ENCODE peak calls at places on chromosomes 6 and 20, in ten cellular contexts. One of them, this sample, is unnamed.

GRCh38 chr6:28988536-28989415 is 16.3 kb downstream of the ZNF311 start:
- DNase-seq in endothelial cell of umbilical vein: peak; percentile 66
- DNase-seq in GM12891: no peak
- DNase-seq in gastrocnemius medialis: no peak
- DNase-seq in body of pancreas: peak; percentile 39
- DNase-seq in HCT116: peak; percentile 73
- DNase-seq in A549: peak; percentile 36
- DNase-seq in IMR-90: peak; percentile 61
- DNase-seq in HepG2: no peak
- DNase-seq in Peyer's patch: peak; percentile 79
- DNase-seq in this sample: peak; percentile 92

GRCh38 chr6:83707829-83708545 is 914 bp downstream of the SNAP91 start:
- DNase-seq in GM12891: peak; percentile 17
- DNase-seq in gastrocnemius medialis: no peak
- DNase-seq in endothelial cell of umbilical vein: peak; percentile 5
- DNase-seq in HCT116: no peak
- DNase-seq in body of pancreas: peak; percentile 21
- DNase-seq in A549: no peak
- DNase-seq in Peyer's patch: no peak
- DNase-seq in IMR-90: no peak
- DNase-seq in HepG2: no peak
- DNase-seq in this sample: no peak

GRCh38 chr6:75211920-75212590 is 6.2 kb upstream of the COL12A1 start:
- DNase-seq in endothelial cell of umbilical vein: no peak
- DNase-seq in body of pancreas: no peak
- DNase-seq in HCT116: no peak
- DNase-seq in IMR-90: no peak
- DNase-seq in A549: no peak
- DNase-seq in HepG2: no peak
- DNase-seq in Peyer's patch: peak; percentile 61
- DNase-seq in gastrocnemius medialis: no peak
- DNase-seq in GM12891: no peak
- DNase-seq in this sample: no peak

GRCh38 chr6:114941078-114941477 is 598.3 kb upstream of the HS3ST5 start:
- DNase-seq in GM12891: no peak
- DNase-seq in IMR-90: no peak
- DNase-seq in HCT116: no peak
- DNase-seq in endothelial cell of umbilical vein: no peak
- DNase-seq in body of pancreas: no peak
- DNase-seq in gastrocnemius medialis: no peak
- DNase-seq in A549: no peak
- DNase-seq in Peyer's patch: no peak
- DNase-seq in HepG2: no peak
- DNase-seq in this sample: no peak

GRCh38 chr20:49515588-49515987 is 33.1 kb upstream of the KCNB1 start:
- DNase-seq in A549: no peak
- DNase-seq in HepG2: no peak
- DNase-seq in GM12891: no peak
- DNase-seq in IMR-90: no peak
- DNase-seq in endothelial cell of umbilical vein: no peak
- DNase-seq in gastrocnemius medialis: no peak
- DNase-seq in HCT116: no peak
- DNase-seq in Peyer's patch: no peak
- DNase-seq in body of pancreas: peak; percentile 18
- DNase-seq in this sample: no peak

GRCh38 chr20:37543828-37544227 is 16.2 kb upstream of the BLCAP start:
- DNase-seq in HCT116: no peak
- DNase-seq in GM12891: no peak
- DNase-seq in gastrocnemius medialis: no peak
- DNase-seq in Peyer's patch: peak; percentile 29
- DNase-seq in A549: peak; percentile 42
- DNase-seq in HepG2: peak; percentile 70
- DNase-seq in IMR-90: peak; percentile 54
- DNase-seq in endothelial cell of umbilical vein: peak; percentile 55
- DNase-seq in body of pancreas: no peak
- DNase-seq in this sample: no peak

GRCh38 chr20:10093087-10093591 is 58.4 kb downstream of the ANKEF1 start:
- DNase-seq in HepG2: no peak
- DNase-seq in GM12891: no peak
- DNase-seq in Peyer's patch: no peak
- DNase-seq in IMR-90: peak; percentile 57
- DNase-seq in body of pancreas: peak; percentile 14
- DNase-seq in HCT116: no peak
- DNase-seq in A549: peak; percentile 81
- DNase-seq in endothelial cell of umbilical vein: no peak
- DNase-seq in gastrocnemius medialis: no peak
- DNase-seq in this sample: no peak

GRCh38 chr6:20875369-20875963 is 341.2 kb downstream of the CDKAL1 start:
- DNase-seq in A549: peak; percentile 40
- DNase-seq in endothelial cell of umbilical vein: peak; percentile 77
- DNase-seq in IMR-90: peak; percentile 45
- DNase-seq in gastrocnemius medialis: no peak
- DNase-seq in HCT116: no peak
- DNase-seq in body of pancreas: peak; percentile 10
- DNase-seq in GM12891: no peak
- DNase-seq in Peyer's patch: no peak
- DNase-seq in HepG2: peak; percentile 29
- DNase-seq in this sample: no peak

GRCh38 chr6:30816791-30817739 is 67.3 kb upstream of the DDR1 start:
- DNase-seq in HCT116: no peak
- DNase-seq in GM12891: no peak
- DNase-seq in gastrocnemius medialis: no peak
- DNase-seq in body of pancreas: no peak
- DNase-seq in A549: no peak
- DNase-seq in Peyer's patch: no peak
- DNase-seq in endothelial cell of umbilical vein: no peak
- DNase-seq in HepG2: no peak
- DNase-seq in IMR-90: no peak
- DNase-seq in this sample: no peak

GRCh38 chr20:13285408-13285807 is 64.3 kb downstream of the ISM1 start:
- DNase-seq in HepG2: no peak
- DNase-seq in GM12891: no peak
- DNase-seq in HCT116: no peak
- DNase-seq in endothelial cell of umbilical vein: no peak
- DNase-seq in IMR-90: no peak
- DNase-seq in gastrocnemius medialis: no peak
- DNase-seq in body of pancreas: no peak
- DNase-seq in A549: no peak
- DNase-seq in Peyer's patch: no peak
- DNase-seq in this sample: no peak

GRCh38 chr6:7156666-7157278 is 49.0 kb downstream of the RREB1 start:
- DNase-seq in IMR-90: peak; percentile 75
- DNase-seq in GM12891: no peak
- DNase-seq in endothelial cell of umbilical vein: no peak
- DNase-seq in body of pancreas: no peak
- DNase-seq in A549: no peak
- DNase-seq in HCT116: no peak
- DNase-seq in Peyer's patch: no peak
- DNase-seq in HepG2: no peak
- DNase-seq in gastrocnemius medialis: no peak
- DNase-seq in this sample: no peak

GRCh38 chr20:62176866-62177265 is 6.0 kb upstream of the MTG2 start:
- DNase-seq in HepG2: no peak
- DNase-seq in GM12891: no peak
- DNase-seq in gastrocnemius medialis: no peak
- DNase-seq in Peyer's patch: no peak
- DNase-seq in A549: no peak
- DNase-seq in HCT116: no peak
- DNase-seq in endothelial cell of umbilical vein: no peak
- DNase-seq in IMR-90: no peak
- DNase-seq in body of pancreas: no peak
- DNase-seq in this sample: no peak

GRCh38 chr6:32984639-32985389 is 16.4 kb downstream of the BRD2 start:
- DNase-seq in HepG2: peak; percentile 84
- DNase-seq in GM12891: peak; percentile 37
- DNase-seq in body of pancreas: peak; percentile 98
- DNase-seq in gastrocnemius medialis: peak; percentile 84
- DNase-seq in HCT116: peak; percentile 77
- DNase-seq in A549: peak; percentile 86
- DNase-seq in IMR-90: peak; percentile 79
- DNase-seq in Peyer's patch: peak; percentile 98
- DNase-seq in endothelial cell of umbilical vein: peak; percentile 87
- DNase-seq in this sample: peak; percentile 86

GRCh38 chr6:3455121-3455489 is 1.7 kb downstream of the SLC22A23 start:
- DNase-seq in IMR-90: no peak
- DNase-seq in Peyer's patch: peak; percentile 66
- DNase-seq in HCT116: no peak
- DNase-seq in A549: no peak
- DNase-seq in gastrocnemius medialis: no peak
- DNase-seq in endothelial cell of umbilical vein: no peak
- DNase-seq in HepG2: peak; percentile 45
- DNase-seq in body of pancreas: peak; percentile 63
- DNase-seq in GM12891: no peak
- DNase-seq in this sample: peak; percentile 86

GRCh38 chr6:46901747-46902362 is 19.9 kb downstream of the ADGRF5 start:
- DNase-seq in Peyer's patch: no peak
- DNase-seq in HCT116: no peak
- DNase-seq in endothelial cell of umbilical vein: peak; percentile 82
- DNase-seq in gastrocnemius medialis: no peak
- DNase-seq in GM12891: no peak
- DNase-seq in body of pancreas: no peak
- DNase-seq in IMR-90: no peak
- DNase-seq in HepG2: no peak
- DNase-seq in A549: no peak
- DNase-seq in this sample: no peak

GRCh38 chr6:146357578-146358340 is 185.9 kb upstream of the RAB32 start:
- DNase-seq in A549: peak; percentile 60
- DNase-seq in HepG2: no peak
- DNase-seq in body of pancreas: no peak
- DNase-seq in GM12891: no peak
- DNase-seq in Peyer's patch: no peak
- DNase-seq in IMR-90: peak; percentile 27
- DNase-seq in HCT116: no peak
- DNase-seq in gastrocnemius medialis: no peak
- DNase-seq in endothelial cell of umbilical vein: peak; percentile 91
- DNase-seq in this sample: no peak

GRCh38 chr6:43893073-43893472 is 123.1 kb downstream of the VEGFA start:
- DNase-seq in IMR-90: no peak
- DNase-seq in A549: no peak
- DNase-seq in endothelial cell of umbilical vein: no peak
- DNase-seq in gastrocnemius medialis: no peak
- DNase-seq in GM12891: no peak
- DNase-seq in Peyer's patch: no peak
- DNase-seq in HepG2: no peak
- DNase-seq in HCT116: no peak
- DNase-seq in body of pancreas: no peak
- DNase-seq in this sample: no peak

GRCh38 chr6:55209059-55209458 is 34.7 kb downstream of the HCRTR2 start:
- DNase-seq in endothelial cell of umbilical vein: no peak
- DNase-seq in IMR-90: no peak
- DNase-seq in HCT116: no peak
- DNase-seq in HepG2: no peak
- DNase-seq in gastrocnemius medialis: no peak
- DNase-seq in GM12891: no peak
- DNase-seq in Peyer's patch: no peak
- DNase-seq in A549: no peak
- DNase-seq in body of pancreas: no peak
- DNase-seq in this sample: no peak

GRCh38 chr6:148761532-148761951 is 14.7 kb downstream of the UST start:
- DNase-seq in body of pancreas: peak; percentile 44
- DNase-seq in GM12891: no peak
- DNase-seq in A549: no peak
- DNase-seq in HepG2: no peak
- DNase-seq in HCT116: no peak
- DNase-seq in IMR-90: peak; percentile 22
- DNase-seq in gastrocnemius medialis: no peak
- DNase-seq in endothelial cell of umbilical vein: no peak
- DNase-seq in Peyer's patch: peak; percentile 69
- DNase-seq in this sample: no peak

GRCh38 chr6:40806479-40806878 is 219.3 kb upstream of the LRFN2 start:
- DNase-seq in gastrocnemius medialis: no peak
- DNase-seq in body of pancreas: no peak
- DNase-seq in HepG2: no peak
- DNase-seq in endothelial cell of umbilical vein: no peak
- DNase-seq in GM12891: no peak
- DNase-seq in Peyer's patch: no peak
- DNase-seq in A549: no peak
- DNase-seq in HCT116: no peak
- DNase-seq in IMR-90: no peak
- DNase-seq in this sample: no peak
- TF ChIP-seq POLR2A in gastrocnemius medialis: no peak
- TF ChIP-seq POLR2A in body of pancreas: no peak
- TF ChIP-seq POLR2A in HepG2: no peak
- TF ChIP-seq POLR2A in endothelial cell of umbilical vein: no peak
- TF ChIP-seq POLR2A in GM12891: no peak
- TF ChIP-seq POLR2A in Peyer's patch: no peak
- TF ChIP-seq POLR2A in A549: no peak
- TF ChIP-seq POLR2A in HCT116: no peak
- TF ChIP-seq POLR2A in IMR-90: no peak
- TF ChIP-seq POLR2A in this sample: no peak

GRCh38 chr20:33666293-33667244 is at the start of gene ACTL10:
- DNase-seq in gastrocnemius medialis: peak; percentile 85
- DNase-seq in endothelial cell of umbilical vein: peak; percentile 98
- DNase-seq in GM12891: peak; percentile 96
- DNase-seq in Peyer's patch: peak; percentile 99
- DNase-seq in IMR-90: peak; percentile 96
- DNase-seq in body of pancreas: peak; percentile 100
- DNase-seq in A549: no peak
- DNase-seq in HCT116: no peak
- DNase-seq in HepG2: no peak
- DNase-seq in this sample: peak; percentile 96
- TF ChIP-seq POLR2A in gastrocnemius medialis: peak; percentile 58
- TF ChIP-seq POLR2A in endothelial cell of umbilical vein: peak; percentile 87
- TF ChIP-seq POLR2A in GM12891: peak; percentile 52
- TF ChIP-seq POLR2A in Peyer's patch: peak; percentile 96
- TF ChIP-seq POLR2A in IMR-90: no peak
- TF ChIP-seq POLR2A in body of pancreas: peak; percentile 75
- TF ChIP-seq POLR2A in A549: no peak
- TF ChIP-seq POLR2A in HCT116: no peak
- TF ChIP-seq POLR2A in HepG2: no peak
- TF ChIP-seq POLR2A in this sample: peak; percentile 51

GRCh38 chr20:56781108-56781739 is 152.1 kb downstream of the TFAP2C start:
- DNase-seq in GM12891: no peak
- DNase-seq in A549: peak; percentile 80
- DNase-seq in HCT116: no peak
- DNase-seq in HepG2: no peak
- DNase-seq in body of pancreas: no peak
- DNase-seq in Peyer's patch: no peak
- DNase-seq in endothelial cell of umbilical vein: no peak
- DNase-seq in IMR-90: no peak
- DNase-seq in gastrocnemius medialis: no peak
- DNase-seq in this sample: no peak
- TF ChIP-seq POLR2A in GM12891: no peak
- TF ChIP-seq POLR2A in A549: no peak
- TF ChIP-seq POLR2A in HCT116: no peak
- TF ChIP-seq POLR2A in HepG2: no peak
- TF ChIP-seq POLR2A in body of pancreas: no peak
- TF ChIP-seq POLR2A in Peyer's patch: no peak
- TF ChIP-seq POLR2A in endothelial cell of umbilical vein: no peak
- TF ChIP-seq POLR2A in IMR-90: no peak
- TF ChIP-seq POLR2A in gastrocnemius medialis: no peak
- TF ChIP-seq POLR2A in this sample: no peak

DNA sequence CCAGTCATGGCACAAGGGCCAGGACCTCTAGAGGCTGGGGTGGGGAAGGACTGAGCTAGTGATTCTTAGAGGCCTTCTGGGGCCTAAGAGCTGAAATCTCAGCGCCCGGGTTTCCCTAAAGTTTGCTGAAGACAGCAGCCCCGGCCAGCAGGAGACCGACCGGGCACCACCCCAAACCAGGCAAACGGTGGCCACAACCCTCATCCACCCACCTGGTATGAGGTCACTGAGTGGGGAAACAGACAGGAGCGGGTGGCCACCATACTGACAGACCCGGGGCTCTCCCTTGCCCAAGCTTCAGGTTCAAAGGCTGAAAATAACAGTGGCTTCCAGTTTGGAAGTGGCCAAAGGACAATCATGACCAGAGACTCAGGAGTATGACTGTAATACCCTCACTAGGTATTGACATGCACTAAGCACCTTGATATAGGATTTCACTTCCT is 35.0 kb upstream of the ID1 start:
- DNase-seq in HCT116: no peak
- DNase-seq in gastrocnemius medialis: no peak
- DNase-seq in A549: no peak
- DNase-seq in HepG2: peak; percentile 44
- DNase-seq in IMR-90: no peak
- DNase-seq in Peyer's patch: no peak
- DNase-seq in endothelial cell of umbilical vein: no peak
- DNase-seq in body of pancreas: no peak
- DNase-seq in GM12891: no peak
- DNase-seq in this sample: no peak
- TF ChIP-seq POLR2A in HCT116: no peak
- TF ChIP-seq POLR2A in gastrocnemius medialis: no peak
- TF ChIP-seq POLR2A in A549: no peak
- TF ChIP-seq POLR2A in HepG2: no peak
- TF ChIP-seq POLR2A in IMR-90: no peak
- TF ChIP-seq POLR2A in Peyer's patch: no peak
- TF ChIP-seq POLR2A in endothelial cell of umbilical vein: no peak
- TF ChIP-seq POLR2A in body of pancreas: no peak
- TF ChIP-seq POLR2A in GM12891: no peak
- TF ChIP-seq POLR2A in this sample: no peak

This sample was measured in erythroblast.